ENCODE peak calls at places on chromosomes 11 and 22, in five cellular contexts. R is NCI-H187 treated with DMSO at 0.1 percent for 48 hours, H is A673, X is brain microvascular endothelial cell, U is EH. J is an unnamed sample.

GRCh38 chr11:19660076-19660475 is 52.6 kb upstream of the NAV2 start:
- DNase-seq in R (no peak), U (peak), X (peak), H (no peak), J (no peak)

GRCh38 chr11:34976496-34976895 is 60.1 kb downstream of the PDHX start:
- DNase-seq in X (no peak), U (no peak), H (no peak), R (no peak), J (no peak)

GRCh38 chr11:11171285-11171684 is 181.8 kb downstream of the CSNK2A3 start:
- DNase-seq in R (no peak), U (peak), X (peak), H (no peak), J (no peak)

GRCh38 chr11:134598368-134598767 is 186.3 kb upstream of the B3GAT1 start:
- DNase-seq in H (no peak), U (no peak), X (no peak), R (no peak), J (no peak)

GRCh38 chr22:38035530-38035885 is 21.7 kb upstream of the PICK1 start:
- DNase-seq in U (no peak), R (no peak), H (no peak), X (no peak), J (no peak)

GRCh38 chr11:2549491-2549875 is 104.7 kb downstream of the KCNQ1 start:
- DNase-seq in X (no peak), H (no peak), U (no peak), R (no peak), J (no peak)

GRCh38 chr11:70522613-70523311 is 124.4 kb downstream of the CTTN start:
- DNase-seq in X (no peak), H (no peak), R (peak), U (no peak), J (no peak)

GRCh38 chr11:18347471-18348125 is 25.2 kb downstream of the GTF2H1 start:
- DNase-seq in R (no peak), X (peak), U (peak), H (peak), J (no peak)

GRCh38 chr22:39170825-39171622 is 18.5 kb upstream of the CBX7 start:
- DNase-seq in R (no peak), X (peak), H (peak), U (peak), J (no peak)

GRCh38 chr11:115475564-115475963 is 28.7 kb downstream of the CADM1 start:
- DNase-seq in H (no peak), U (no peak), R (no peak), X (no peak), J (no peak)

GRCh38 chr22:36901411-36902142 is 11.9 kb upstream of the CSF2RB start:
- DNase-seq in U (no peak), H (no peak), X (no peak), R (no peak), J (no peak)

GRCh38 chr11:22192289-22192641 is 620 bp upstream of the ANO5 start:
- DNase-seq in X (no peak), H (peak), U (no peak), R (no peak), J (no peak)

GRCh38 chr22:32501797-32502290 is 27.2 kb downstream of the FBXO7 start:
- DNase-seq in U (peak), X (no peak), H (no peak), R (no peak), J (no peak)

GRCh38 chr11:35487532-35488078 is 37.8 kb downstream of the PAMR1 start:
- DNase-seq in X (peak), U (peak), H (peak), R (no peak), J (no peak)